ENCODE peak calls at places on chromosomes 13 and 19, in four cellular contexts. C is stimulated activated CD4-positive, alpha-beta T cell treated with anti-CD3 and anti-CD28 coated beads, Interleukin-12 subunit alpha, Interleukin-12 subunit beta, amount 100 ng/mL, for 4 hours; Y is fibroblast of lung; J is AG04449. N is an unnamed sample.

GRCh38 chr13:70171151-70171550 is 62.9 kb upstream of the KLHL1 start:
- DNase-seq in Y (no peak), C (no peak), J (no peak), N (peak)

GRCh38 chr13:42594577-42595571 is 20.9 kb downstream of the TNFSF11 start:
- DNase-seq in C (peak), J (no peak), Y (peak), N (peak)

GRCh38 chr19:30059741-30060140 is 117.7 kb downstream of the URI1 start:
- DNase-seq in Y (no peak), C (no peak), J (no peak), N (no peak)

GRCh38 chr13:49641810-49642291 is 13.5 kb downstream of the ARL11 start:
- DNase-seq in C (no peak), J (peak), Y (peak), N (no peak)

GRCh38 chr19:56476671-56477428 is at the start of gene ZNF667:
- DNase-seq in J (peak), C (peak), Y (peak), N (peak)

GRCh38 chr19:40598121-40598917 is 2.9 kb upstream of the LTBP4 start:
- DNase-seq in J (no peak), Y (peak), C (peak), N (peak)

GRCh38 chr19:13381827-13382632 is 124.2 kb downstream of the CACNA1A start:
- DNase-seq in C (no peak), J (no peak), Y (no peak), N (no peak)

GRCh38 chr13:110911880-110912279 is 3.0 kb downstream of the ANKRD10 start:
- DNase-seq in J (no peak), Y (no peak), C (no peak), N (peak)

GRCh38 chr19:18389736-18390074 is 3.7 kb downstream of the GDF15 start:
- DNase-seq in Y (no peak), C (no peak), J (no peak), N (no peak)

GRCh38 chr13:30156270-30156669 is 151.1 kb downstream of the KATNAL1 start:
- DNase-seq in J (no peak), Y (no peak), C (no peak), N (no peak)

N was measured in renal cortical epithelial cell.